ENCODE peak calls at places on chromosome 2, in nine cellular contexts. T is heart left ventricle, Z is dorsolateral prefrontal cortex, R is left lung, J is lower lobe of right lung, I is SJSA1, S is ascending aorta, M is keratinocyte, V is spleen. W is an unnamed sample.
A peak's percentile ranks its signal among the peaks of the same experiment; 100 is the strongest.

GRCh38 chr2:229474125-229474524 is 203.0 kb upstream of the PID1 start:
- DNase-seq in Z (no peak), I (no peak), R (no peak), V (no peak), S (no peak), J (no peak), T (no peak), M (no peak), W (no peak)

GRCh38 chr2:194819367-194819766 is 837.7 kb upstream of the SLC39A10 start:
- DNase-seq in V (no peak), J (no peak), Z (no peak), R (no peak), M (no peak), T (no peak), I (no peak), S (no peak), W (no peak)

GRCh38 chr2:172106128-172106961 is 3.6 kb upstream of the DLX2 start:
- DNase-seq in M (no peak), T (no peak), R (no peak), J (no peak), Z (no peak), V (peak; percentile 81), I (peak; percentile 32), S (no peak), W (no peak)

GRCh38 chr2:33134086-33134763 is 187.5 kb downstream of the LTBP1 start:
- DNase-seq in V (no peak), J (no peak), T (peak; percentile 61), Z (no peak), R (no peak), M (no peak), I (peak; percentile 76), S (peak; percentile 93), W (no peak)

GRCh38 chr2:11096591-11096990 is 58.7 kb upstream of the SLC66A3 start:
- DNase-seq in Z (no peak), V (no peak), I (no peak), S (peak; percentile 37), J (no peak), M (no peak), T (no peak), R (no peak), W (no peak)

GRCh38 chr2:128714861-128715312 is 396.2 kb upstream of the HS6ST1 start:
- DNase-seq in T (no peak), I (no peak), M (no peak), S (no peak), J (no peak), Z (no peak), R (no peak), V (no peak), W (no peak)

GRCh38 chr2:124024491-124025348 is at the start of gene CNTNAP5:
- DNase-seq in S (no peak), V (peak; percentile 73), I (no peak), M (no peak), R (peak; percentile 80), J (peak; percentile 65), T (peak; percentile 41), Z (peak; percentile 70), W (no peak)

GRCh38 chr2:19577668-19578067 is 219.2 kb upstream of the OSR1 start:
- DNase-seq in M (peak; percentile 5), J (no peak), T (no peak), S (no peak), I (no peak), V (no peak), R (no peak), Z (no peak), W (no peak)

GRCh38 chr2:132420776-132421175 is 4.2 kb downstream of the GPR39 start:
- DNase-seq in T (no peak), Z (no peak), V (no peak), M (no peak), S (no peak), R (no peak), I (no peak), J (no peak), W (no peak)

GRCh38 chr2:236592821-236593220 is 23.2 kb downstream of the ACKR3 start:
- DNase-seq in S (no peak), V (no peak), I (no peak), T (peak; percentile 59), J (no peak), M (no peak), R (no peak), Z (no peak), W (no peak)

GRCh38 chr2:70936979-70937811 is 1.5 kb downstream of the ATP6V1B1 start:
- DNase-seq in S (no peak), I (no peak), V (no peak), R (no peak), Z (no peak), M (no peak), T (no peak), J (no peak), W (no peak)

GRCh38 chr2:30421551-30422436 is 25.3 kb upstream of the LCLAT1 start:
- DNase-seq in I (no peak), Z (no peak), M (no peak), V (no peak), S (no peak), R (no peak), T (no peak), J (no peak), W (no peak)

GRCh38 chr2:156118753-156119416 is 213.6 kb downstream of the NR4A2 start:
- DNase-seq in V (no peak), I (no peak), T (no peak), R (no peak), M (no peak), J (no peak), Z (no peak), S (no peak), W (no peak)

GRCh38 chr2:163734911-163735691 is 707 bp downstream of the FIGN start:
- DNase-seq in T (no peak), M (no peak), I (peak; percentile 44), S (no peak), R (no peak), Z (no peak), J (no peak), V (no peak), W (no peak)

GRCh38 chr2:393711-394696 is 106.1 kb upstream of the ALKAL2 start:
- DNase-seq in T (no peak), Z (no peak), M (peak; percentile 57), J (no peak), R (no peak), V (peak; percentile 87), I (peak; percentile 76), S (no peak), W (peak; percentile 53)

DNA sequence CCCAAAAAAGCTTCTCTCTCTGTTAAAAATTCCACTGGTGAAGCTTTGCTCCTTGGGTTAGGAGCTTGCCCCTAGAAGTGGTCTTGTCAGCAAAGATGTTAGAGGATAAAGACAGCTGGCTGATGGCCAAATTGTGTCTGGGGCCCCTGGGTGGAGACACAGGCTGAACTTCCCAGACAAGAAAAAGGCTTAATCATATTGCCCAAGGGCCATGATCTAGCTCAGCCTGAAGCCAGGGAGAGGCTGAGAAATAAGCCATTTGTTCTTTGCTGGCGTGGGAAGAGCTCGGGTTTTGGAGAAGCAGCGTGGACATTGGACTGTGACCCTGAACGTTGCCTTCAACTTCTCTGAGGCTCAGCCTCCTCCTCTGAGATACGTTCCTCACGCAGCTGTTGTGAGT is 153.0 kb downstream of the ZFP36L2 start:
- DNase-seq in V (peak; percentile 70), T (peak; percentile 82), J (no peak), S (no peak), Z (no peak), R (no peak), I (peak; percentile 67), M (peak; percentile 99), W (no peak)
- H3K27ac ChIP-seq in V (peak overlapping the region; percentile 67), T (peak overlapping the region; percentile 71), J (peak overlapping the region; percentile 73), S (peak overlapping the region; percentile 99), Z (no peak overlapping the region), R (peak overlapping the region; percentile 66), I (peak overlapping the region; percentile 90), M (peak overlapping the region; percentile 97), W (no peak overlapping the region)

GRCh38 chr2:20670315-20671035 is 3.5 kb downstream of the GDF7 start:
- DNase-seq in T (no peak), J (no peak), M (no peak), V (no peak), I (no peak), Z (no peak), S (peak; percentile 63), R (no peak), W (no peak)

GRCh38 chr2:20671036-20671735 is 4.2 kb downstream of the GDF7 start:
- DNase-seq in I (no peak), T (no peak), Z (no peak), R (peak; percentile 76), M (no peak), J (no peak), S (peak; percentile 64), V (no peak), W (no peak)

GRCh38 chr2:20668470-20668869 is 1.5 kb downstream of the GDF7 start:
- DNase-seq in J (no peak), S (peak; percentile 62), I (no peak), T (no peak), M (no peak), Z (no peak), V (no peak), R (no peak), W (no peak)

GRCh38 chr2:20668871-20669475 is 2.0 kb downstream of the GDF7 start:
- DNase-seq in V (no peak), J (no peak), Z (no peak), I (no peak), S (peak; percentile 33), M (no peak), T (no peak), R (no peak), W (no peak)

GRCh38 chr2:20669609-20670314 is 2.8 kb downstream of the GDF7 start:
- DNase-seq in J (no peak), I (no peak), S (peak; percentile 61), T (no peak), Z (no peak), V (no peak), R (peak; percentile 47), M (no peak), W (no peak)
- H3K4me3 ChIP-seq in J (no peak overlapping the region), I (no peak overlapping the region), S (peak overlapping the region; percentile 72), T (no peak overlapping the region), Z (no peak overlapping the region), V (no peak overlapping the region), R (no peak overlapping the region), M (no peak overlapping the region), W (no peak overlapping the region)

DNA sequence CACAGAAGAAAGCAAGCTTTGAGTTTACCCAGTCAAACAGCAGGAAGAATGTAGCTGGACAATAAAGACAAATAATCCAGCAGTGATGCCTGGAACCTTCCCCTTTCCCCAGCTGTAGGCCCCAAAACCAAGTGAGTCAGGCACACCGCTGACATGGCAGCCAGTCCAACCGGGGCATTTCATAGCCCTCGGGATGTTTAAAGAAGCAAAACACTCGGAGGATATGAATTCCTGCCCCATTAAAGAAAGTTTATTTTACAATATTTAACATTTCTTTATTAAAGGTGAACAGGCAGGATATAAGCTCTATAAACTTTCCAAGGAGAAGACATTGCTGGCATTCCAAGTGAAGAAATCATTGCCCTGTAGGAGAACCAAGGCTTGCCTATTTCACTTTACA is 507.6 kb upstream of the TNP1 start:
- DNase-seq in R (no peak), J (no peak), V (no peak), I (peak; percentile 60), Z (no peak), M (no peak), T (no peak), S (no peak), W (no peak)
- H3K27ac ChIP-seq in R (no peak overlapping the region), J (no peak overlapping the region), V (no peak overlapping the region), I (peak overlapping the region; percentile 23), Z (no peak overlapping the region), M (no peak overlapping the region), T (no peak overlapping the region), S (no peak overlapping the region), W (no peak overlapping the region)

DNA sequence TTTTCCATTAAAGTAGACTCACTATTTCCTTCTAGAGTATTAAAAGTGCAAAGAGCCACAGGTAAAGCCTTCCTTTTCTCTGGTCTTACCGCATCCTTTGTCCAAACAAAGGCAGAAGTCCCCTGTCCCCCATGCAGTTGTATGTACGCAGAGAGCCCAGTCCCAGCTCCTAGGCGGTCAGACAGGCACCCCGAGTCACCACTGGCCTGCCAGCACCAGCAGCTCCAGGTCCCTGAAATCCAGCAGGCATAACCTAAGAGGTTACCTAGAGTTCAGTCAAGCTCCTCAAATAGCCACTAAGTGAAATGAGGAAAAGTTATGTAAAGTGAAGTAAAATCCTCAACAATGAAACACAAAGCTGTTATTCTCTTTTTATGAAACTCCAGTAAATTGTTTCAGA is 60.4 kb upstream of the TWIST2 start:
- DNase-seq in I (no peak), Z (no peak), R (no peak), M (no peak), T (no peak), J (no peak), V (no peak), S (no peak), W (no peak)
- H3K4me3 ChIP-seq in I (no peak overlapping the region), Z (no peak overlapping the region), R (no peak overlapping the region), M (no peak overlapping the region), T (no peak overlapping the region), J (no peak overlapping the region), V (no peak overlapping the region), S (no peak overlapping the region), W (no peak overlapping the region)